ENCODE peak calls at places on chromosomes 6 and 20, in five cellular contexts. One of them, this sample, is unnamed.

GRCh38 chr6:437042-437402 is 45.5 kb downstream of the IRF4 start:
- DNase-seq in A549: no peak
- DNase-seq in heart left ventricle: no peak
- DNase-seq in substantia nigra: no peak
- DNase-seq in tibial artery: no peak
- DNase-seq in this sample: no peak

GRCh38 chr20:17485017-17485416 is 46.2 kb downstream of the BFSP1 start:
- DNase-seq in substantia nigra: no peak
- DNase-seq in heart left ventricle: no peak
- DNase-seq in tibial artery: no peak
- DNase-seq in A549: no peak
- DNase-seq in this sample: no peak

GRCh38 chr6:130457605-130458004 is 91.8 kb downstream of the TMEM200A start:
- DNase-seq in substantia nigra: no peak
- DNase-seq in tibial artery: no peak
- DNase-seq in A549: peak; percentile 1
- DNase-seq in heart left ventricle: no peak
- DNase-seq in this sample: no peak

GRCh38 chr20:45771182-45771759 is 20.4 kb downstream of the WFDC3 start:
- DNase-seq in tibial artery: peak; percentile 82
- DNase-seq in heart left ventricle: peak; percentile 74
- DNase-seq in A549: peak; percentile 77
- DNase-seq in substantia nigra: peak; percentile 69
- DNase-seq in this sample: peak; percentile 29

GRCh38 chr6:136893187-136893586 is 28.9 kb upstream of the SLC35D3 start:
- DNase-seq in A549: no peak
- DNase-seq in heart left ventricle: no peak
- DNase-seq in substantia nigra: no peak
- DNase-seq in tibial artery: no peak
- DNase-seq in this sample: no peak

GRCh38 chr6:89173634-89174033 is 27.8 kb downstream of the PM20D2 start:
- DNase-seq in substantia nigra: no peak
- DNase-seq in heart left ventricle: no peak
- DNase-seq in A549: no peak
- DNase-seq in tibial artery: no peak
- DNase-seq in this sample: no peak

GRCh38 chr6:149859368-149859767 is 4.8 kb downstream of the LRP11 start:
- DNase-seq in heart left ventricle: no peak
- DNase-seq in tibial artery: no peak
- DNase-seq in substantia nigra: no peak
- DNase-seq in A549: peak; percentile 67
- DNase-seq in this sample: no peak

GRCh38 chr6:155310596-155310995 is 3.7 kb downstream of the TFB1M start:
- DNase-seq in A549: no peak
- DNase-seq in heart left ventricle: no peak
- DNase-seq in tibial artery: no peak
- DNase-seq in substantia nigra: no peak
- DNase-seq in this sample: no peak

GRCh38 chr20:1204061-1204460 is 807 bp downstream of the C20orf202 start:
- DNase-seq in tibial artery: no peak
- DNase-seq in heart left ventricle: no peak
- DNase-seq in substantia nigra: no peak
- DNase-seq in A549: no peak
- DNase-seq in this sample: no peak

GRCh38 chr6:165186041-165186440 is 123.4 kb downstream of the C6orf118 start:
- DNase-seq in heart left ventricle: no peak
- DNase-seq in A549: no peak
- DNase-seq in tibial artery: no peak
- DNase-seq in substantia nigra: no peak
- DNase-seq in this sample: no peak

GRCh38 chr6:169778646-169779045 is 27.2 kb downstream of the ERMARD start:
- DNase-seq in heart left ventricle: no peak
- DNase-seq in tibial artery: no peak
- DNase-seq in A549: no peak
- DNase-seq in substantia nigra: no peak
- DNase-seq in this sample: no peak

GRCh38 chr20:60791823-60792222 is 460.2 kb upstream of the CDH4 start:
- DNase-seq in substantia nigra: no peak
- DNase-seq in A549: no peak
- DNase-seq in heart left ventricle: no peak
- DNase-seq in tibial artery: no peak
- DNase-seq in this sample: no peak

GRCh38 chr20:15992564-15992963 is 580.7 kb downstream of the KIF16B start:
- DNase-seq in heart left ventricle: no peak
- DNase-seq in A549: no peak
- DNase-seq in substantia nigra: no peak
- DNase-seq in tibial artery: no peak
- DNase-seq in this sample: no peak

GRCh38 chr20:36861875-36862801 is 13.8 kb upstream of the TLDC2 start:
- DNase-seq in A549: peak; percentile 91
- DNase-seq in tibial artery: peak; percentile 93
- DNase-seq in substantia nigra: peak; percentile 86
- DNase-seq in heart left ventricle: peak; percentile 89
- DNase-seq in this sample: peak; percentile 57

GRCh38 chr6:45988635-45989034 is 27.0 kb downstream of the CLIC5 start:
- DNase-seq in A549: no peak
- DNase-seq in heart left ventricle: peak; percentile 79
- DNase-seq in tibial artery: no peak
- DNase-seq in substantia nigra: no peak
- DNase-seq in this sample: no peak

GRCh38 chr6:90186637-90187361 is 109.8 kb downstream of the BACH2 start:
- DNase-seq in heart left ventricle: no peak
- DNase-seq in tibial artery: no peak
- DNase-seq in A549: no peak
- DNase-seq in substantia nigra: no peak
- DNase-seq in this sample: no peak

GRCh38 chr6:162124710-162125435 is 602.7 kb downstream of the PRKN start:
- DNase-seq in tibial artery: no peak
- DNase-seq in substantia nigra: no peak
- DNase-seq in A549: no peak
- DNase-seq in heart left ventricle: no peak
- DNase-seq in this sample: no peak

GRCh38 chr6:162249907-162250642 is 477.5 kb downstream of the PRKN start:
- DNase-seq in heart left ventricle: no peak
- DNase-seq in tibial artery: no peak
- DNase-seq in A549: no peak
- DNase-seq in substantia nigra: no peak
- DNase-seq in this sample: no peak

GRCh38 chr6:42352856-42353564 is 98.7 kb downstream of the TRERF1 start:
- DNase-seq in tibial artery: no peak
- DNase-seq in substantia nigra: no peak
- DNase-seq in A549: peak; percentile 25
- DNase-seq in heart left ventricle: no peak
- DNase-seq in this sample: no peak

GRCh38 chr20:14984768-14985622 is 647.6 kb upstream of the FLRT3 start:
- DNase-seq in substantia nigra: no peak
- DNase-seq in heart left ventricle: no peak
- DNase-seq in tibial artery: no peak
- DNase-seq in A549: peak; percentile 90
- DNase-seq in this sample: no peak
- H3K27ac ChIP-seq in substantia nigra: no peak overlapping the region
- H3K27ac ChIP-seq in heart left ventricle: no peak overlapping the region
- H3K27ac ChIP-seq in tibial artery: no peak overlapping the region
- H3K27ac ChIP-seq in A549: peak overlapping the region; percentile 89
- H3K27ac ChIP-seq in this sample: no peak overlapping the region

DNA sequence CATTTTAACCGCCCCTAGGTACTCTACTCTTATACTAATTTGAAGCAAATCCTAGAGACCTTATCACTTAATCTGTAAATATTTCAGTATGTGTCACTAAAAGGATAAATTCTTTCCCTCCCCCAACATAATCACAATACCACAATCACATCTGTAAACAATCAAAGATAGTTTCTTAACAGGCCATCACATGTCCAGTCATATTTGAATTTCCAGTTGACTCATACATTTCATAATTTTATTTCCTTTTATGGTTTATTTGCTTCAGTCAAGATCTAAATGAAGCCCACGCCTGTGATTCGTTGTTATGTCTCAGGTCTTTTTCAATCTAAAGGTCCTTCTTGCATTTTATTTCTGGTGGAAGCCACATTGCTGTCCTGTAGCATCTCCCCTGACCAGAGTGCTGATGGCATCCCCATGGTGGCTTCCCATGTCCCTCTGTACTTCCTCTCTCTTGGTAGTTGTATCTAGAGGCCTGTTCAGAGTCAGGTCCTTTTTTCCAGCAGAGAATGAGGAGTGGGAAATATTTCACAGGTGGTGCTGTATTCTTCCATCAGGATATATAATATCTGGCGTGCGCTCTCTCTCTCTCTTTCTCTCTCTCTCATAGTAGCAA is 128.6 kb upstream of the SLC22A23 start:
- DNase-seq in tibial artery: no peak
- DNase-seq in A549: peak; percentile 61
- DNase-seq in substantia nigra: no peak
- DNase-seq in heart left ventricle: no peak
- DNase-seq in this sample: no peak
- H3K27ac ChIP-seq in tibial artery: no peak overlapping the region
- H3K27ac ChIP-seq in A549: peak overlapping the region; percentile 56
- H3K27ac ChIP-seq in substantia nigra: peak overlapping the region; percentile 54
- H3K27ac ChIP-seq in heart left ventricle: no peak overlapping the region
- H3K27ac ChIP-seq in this sample: no peak overlapping the region

DNA sequence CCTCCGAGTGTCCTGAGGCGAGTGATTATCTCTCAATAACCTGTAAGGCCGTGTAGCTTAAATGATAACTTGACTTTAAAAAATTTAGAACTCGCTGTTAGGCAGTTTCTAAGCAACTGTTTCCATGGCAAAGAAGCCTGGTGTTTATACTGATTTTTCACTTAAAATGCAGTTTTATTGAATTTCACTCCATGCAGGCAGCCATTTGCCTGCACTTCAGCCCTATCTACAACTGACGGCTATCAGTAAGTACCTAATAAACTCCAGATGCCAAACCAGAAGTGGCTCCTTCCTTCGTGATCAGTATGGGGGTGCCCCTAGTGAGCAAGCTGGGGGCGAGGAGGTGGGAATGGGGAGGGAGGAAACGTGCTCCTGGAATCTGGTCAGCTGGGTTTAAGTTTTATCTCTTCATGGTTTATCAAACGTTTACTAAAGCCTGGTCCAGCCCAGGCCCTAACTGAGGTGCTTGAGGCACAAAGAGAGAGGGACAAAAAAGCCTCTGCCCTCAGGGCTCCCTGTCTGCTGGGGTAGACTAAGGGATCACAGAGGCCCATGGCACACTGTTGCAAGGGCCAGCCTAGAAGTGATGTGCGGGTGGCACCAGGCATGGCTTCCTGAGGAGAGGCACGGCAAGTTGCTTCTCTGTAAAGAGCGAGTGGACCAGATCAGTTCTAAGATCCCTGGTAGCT is 45.5 kb downstream of the TTI1 start:
- DNase-seq in heart left ventricle: no peak
- DNase-seq in tibial artery: no peak
- DNase-seq in A549: no peak
- DNase-seq in substantia nigra: no peak
- DNase-seq in this sample: no peak
- H3K27ac ChIP-seq in heart left ventricle: peak overlapping the region; percentile 89
- H3K27ac ChIP-seq in tibial artery: peak overlapping the region; percentile 47
- H3K27ac ChIP-seq in A549: no peak overlapping the region
- H3K27ac ChIP-seq in substantia nigra: no peak overlapping the region
- H3K27ac ChIP-seq in this sample: peak overlapping the region; percentile 91

GRCh38 chr20:21514553-21515251 is 838 bp upstream of the NKX2-2 start:
- DNase-seq in tibial artery: no peak
- DNase-seq in substantia nigra: peak; percentile 81
- DNase-seq in heart left ventricle: no peak
- DNase-seq in A549: no peak
- DNase-seq in this sample: no peak
- H3K27ac ChIP-seq in tibial artery: no peak overlapping the region
- H3K27ac ChIP-seq in substantia nigra: peak overlapping the region; percentile 95
- H3K27ac ChIP-seq in heart left ventricle: no peak overlapping the region
- H3K27ac ChIP-seq in A549: no peak overlapping the region
- H3K27ac ChIP-seq in this sample: no peak overlapping the region

GRCh38 chr6:140039343-140039742 is 664.9 kb upstream of the CITED2 start:
- DNase-seq in tibial artery: no peak
- DNase-seq in heart left ventricle: no peak
- DNase-seq in A549: no peak
- DNase-seq in substantia nigra: no peak
- DNase-seq in this sample: no peak

GRCh38 chr6:140041571-140042332 is 667.3 kb upstream of the CITED2 start:
- DNase-seq in substantia nigra: no peak
- DNase-seq in tibial artery: no peak
- DNase-seq in heart left ventricle: no peak
- DNase-seq in A549: no peak
- DNase-seq in this sample: no peak

GRCh38 chr6:140043357-140043756 is 668.9 kb upstream of the CITED2 start:
- DNase-seq in tibial artery: no peak
- DNase-seq in heart left ventricle: no peak
- DNase-seq in A549: peak; percentile 73
- DNase-seq in substantia nigra: no peak
- DNase-seq in this sample: no peak

GRCh38 chr6:140041056-140041455 is 666.6 kb upstream of the CITED2 start:
- DNase-seq in substantia nigra: no peak
- DNase-seq in A549: no peak
- DNase-seq in tibial artery: no peak
- DNase-seq in heart left ventricle: no peak
- DNase-seq in this sample: no peak

GRCh38 chr6:140040391-140040790 is 665.9 kb upstream of the CITED2 start:
- DNase-seq in heart left ventricle: no peak
- DNase-seq in A549: no peak
- DNase-seq in tibial artery: no peak
- DNase-seq in substantia nigra: no peak
- DNase-seq in this sample: no peak
- H3K27ac ChIP-seq in heart left ventricle: no peak overlapping the region
- H3K27ac ChIP-seq in A549: peak overlapping the region; percentile 5
- H3K27ac ChIP-seq in tibial artery: no peak overlapping the region
- H3K27ac ChIP-seq in substantia nigra: no peak overlapping the region
- H3K27ac ChIP-seq in this sample: no peak overlapping the region

This sample was measured in caudate nucleus.